ENCODE peak calls at places on chromosome 19, in eight cellular contexts. One of them, this sample, is unnamed.

GRCh38 chr19:35122687-35123551 is 7.3 kb downstream of the FXYD3 start:
- DNase-seq in sciatic nerve: no peak
- DNase-seq in stimulated activated CD4-positive, alpha-beta T cell treated with anti-CD3 and anti-CD28 coated beads, Interleukin-4, amount 100 ng/mL, for 1 hour: no peak
- DNase-seq in activated CD4-positive, alpha-beta T cell treated with anti-CD3 and anti-CD28 coated beads, Interleukin-2, amount 50 U/mL, for 48 hours: no peak
- DNase-seq in pancreas: no peak
- DNase-seq in omental fat pad: no peak
- DNase-seq in putamen: no peak
- DNase-seq in AG09309: no peak
- DNase-seq in this sample: no peak

GRCh38 chr19:24033308-24033961 is 53.6 kb upstream of the ZNF254 start:
- DNase-seq in sciatic nerve: peak
- DNase-seq in stimulated activated CD4-positive, alpha-beta T cell treated with anti-CD3 and anti-CD28 coated beads, Interleukin-4, amount 100 ng/mL, for 1 hour: peak
- DNase-seq in activated CD4-positive, alpha-beta T cell treated with anti-CD3 and anti-CD28 coated beads, Interleukin-2, amount 50 U/mL, for 48 hours: peak
- DNase-seq in pancreas: peak
- DNase-seq in omental fat pad: peak
- DNase-seq in putamen: peak
- DNase-seq in AG09309: peak
- DNase-seq in this sample: peak

GRCh38 chr19:15332311-15332996 is at the start of gene BRD4:
- DNase-seq in sciatic nerve: peak
- DNase-seq in stimulated activated CD4-positive, alpha-beta T cell treated with anti-CD3 and anti-CD28 coated beads, Interleukin-4, amount 100 ng/mL, for 1 hour: peak
- DNase-seq in activated CD4-positive, alpha-beta T cell treated with anti-CD3 and anti-CD28 coated beads, Interleukin-2, amount 50 U/mL, for 48 hours: peak
- DNase-seq in pancreas: peak
- DNase-seq in omental fat pad: no peak
- DNase-seq in putamen: peak
- DNase-seq in AG09309: no peak
- DNase-seq in this sample: peak

GRCh38 chr19:35272122-35272715 is 3.5 kb downstream of the USF2 start:
- DNase-seq in sciatic nerve: no peak
- DNase-seq in stimulated activated CD4-positive, alpha-beta T cell treated with anti-CD3 and anti-CD28 coated beads, Interleukin-4, amount 100 ng/mL, for 1 hour: no peak
- DNase-seq in activated CD4-positive, alpha-beta T cell treated with anti-CD3 and anti-CD28 coated beads, Interleukin-2, amount 50 U/mL, for 48 hours: no peak
- DNase-seq in pancreas: no peak
- DNase-seq in omental fat pad: no peak
- DNase-seq in putamen: no peak
- DNase-seq in AG09309: no peak
- DNase-seq in this sample: no peak

GRCh38 chr19:49324801-49325491 is at the start of gene SLC6A16:
- DNase-seq in sciatic nerve: no peak
- DNase-seq in stimulated activated CD4-positive, alpha-beta T cell treated with anti-CD3 and anti-CD28 coated beads, Interleukin-4, amount 100 ng/mL, for 1 hour: no peak
- DNase-seq in activated CD4-positive, alpha-beta T cell treated with anti-CD3 and anti-CD28 coated beads, Interleukin-2, amount 50 U/mL, for 48 hours: no peak
- DNase-seq in pancreas: no peak
- DNase-seq in omental fat pad: no peak
- DNase-seq in putamen: no peak
- DNase-seq in AG09309: no peak
- DNase-seq in this sample: no peak

GRCh38 chr19:38350883-38351282 is 15.3 kb downstream of the CATSPERG start:
- DNase-seq in sciatic nerve: no peak
- DNase-seq in stimulated activated CD4-positive, alpha-beta T cell treated with anti-CD3 and anti-CD28 coated beads, Interleukin-4, amount 100 ng/mL, for 1 hour: no peak
- DNase-seq in activated CD4-positive, alpha-beta T cell treated with anti-CD3 and anti-CD28 coated beads, Interleukin-2, amount 50 U/mL, for 48 hours: no peak
- DNase-seq in pancreas: no peak
- DNase-seq in omental fat pad: no peak
- DNase-seq in putamen: no peak
- DNase-seq in AG09309: no peak
- DNase-seq in this sample: no peak

GRCh38 chr19:29524201-29524911 is 1.4 kb upstream of the VSTM2B start:
- DNase-seq in sciatic nerve: no peak
- DNase-seq in stimulated activated CD4-positive, alpha-beta T cell treated with anti-CD3 and anti-CD28 coated beads, Interleukin-4, amount 100 ng/mL, for 1 hour: no peak
- DNase-seq in activated CD4-positive, alpha-beta T cell treated with anti-CD3 and anti-CD28 coated beads, Interleukin-2, amount 50 U/mL, for 48 hours: no peak
- DNase-seq in pancreas: no peak
- DNase-seq in omental fat pad: no peak
- DNase-seq in putamen: peak
- DNase-seq in AG09309: no peak
- DNase-seq in this sample: no peak

GRCh38 chr19:44644391-44645016 is 794 bp downstream of the PVR start:
- DNase-seq in sciatic nerve: no peak
- DNase-seq in stimulated activated CD4-positive, alpha-beta T cell treated with anti-CD3 and anti-CD28 coated beads, Interleukin-4, amount 100 ng/mL, for 1 hour: no peak
- DNase-seq in activated CD4-positive, alpha-beta T cell treated with anti-CD3 and anti-CD28 coated beads, Interleukin-2, amount 50 U/mL, for 48 hours: no peak
- DNase-seq in pancreas: peak
- DNase-seq in omental fat pad: no peak
- DNase-seq in putamen: no peak
- DNase-seq in AG09309: no peak
- DNase-seq in this sample: peak

GRCh38 chr19:39430675-39431593 is 4.8 kb downstream of the RPS16 start:
- DNase-seq in sciatic nerve: no peak
- DNase-seq in stimulated activated CD4-positive, alpha-beta T cell treated with anti-CD3 and anti-CD28 coated beads, Interleukin-4, amount 100 ng/mL, for 1 hour: peak
- DNase-seq in activated CD4-positive, alpha-beta T cell treated with anti-CD3 and anti-CD28 coated beads, Interleukin-2, amount 50 U/mL, for 48 hours: peak
- DNase-seq in pancreas: no peak
- DNase-seq in omental fat pad: no peak
- DNase-seq in putamen: no peak
- DNase-seq in AG09309: no peak
- DNase-seq in this sample: peak

GRCh38 chr19:33100894-33101644 is 20.1 kb downstream of the GPATCH1 start:
- DNase-seq in sciatic nerve: no peak
- DNase-seq in stimulated activated CD4-positive, alpha-beta T cell treated with anti-CD3 and anti-CD28 coated beads, Interleukin-4, amount 100 ng/mL, for 1 hour: no peak
- DNase-seq in activated CD4-positive, alpha-beta T cell treated with anti-CD3 and anti-CD28 coated beads, Interleukin-2, amount 50 U/mL, for 48 hours: no peak
- DNase-seq in pancreas: no peak
- DNase-seq in omental fat pad: no peak
- DNase-seq in putamen: no peak
- DNase-seq in AG09309: no peak
- DNase-seq in this sample: no peak

GRCh38 chr19:49846408-49846807 is 4.6 kb upstream of the PTOV1 start:
- DNase-seq in sciatic nerve: no peak
- DNase-seq in stimulated activated CD4-positive, alpha-beta T cell treated with anti-CD3 and anti-CD28 coated beads, Interleukin-4, amount 100 ng/mL, for 1 hour: no peak
- DNase-seq in activated CD4-positive, alpha-beta T cell treated with anti-CD3 and anti-CD28 coated beads, Interleukin-2, amount 50 U/mL, for 48 hours: no peak
- DNase-seq in pancreas: no peak
- DNase-seq in omental fat pad: no peak
- DNase-seq in putamen: no peak
- DNase-seq in AG09309: no peak
- DNase-seq in this sample: no peak

GRCh38 chr19:15161028-15161984 is 39.5 kb downstream of the NOTCH3 start:
- DNase-seq in sciatic nerve: no peak
- DNase-seq in stimulated activated CD4-positive, alpha-beta T cell treated with anti-CD3 and anti-CD28 coated beads, Interleukin-4, amount 100 ng/mL, for 1 hour: no peak
- DNase-seq in activated CD4-positive, alpha-beta T cell treated with anti-CD3 and anti-CD28 coated beads, Interleukin-2, amount 50 U/mL, for 48 hours: peak
- DNase-seq in pancreas: no peak
- DNase-seq in omental fat pad: no peak
- DNase-seq in putamen: no peak
- DNase-seq in AG09309: no peak
- DNase-seq in this sample: peak

GRCh38 chr19:29320076-29320475 is 107.1 kb upstream of the UQCRFS1 start:
- DNase-seq in sciatic nerve: no peak
- DNase-seq in stimulated activated CD4-positive, alpha-beta T cell treated with anti-CD3 and anti-CD28 coated beads, Interleukin-4, amount 100 ng/mL, for 1 hour: no peak
- DNase-seq in activated CD4-positive, alpha-beta T cell treated with anti-CD3 and anti-CD28 coated beads, Interleukin-2, amount 50 U/mL, for 48 hours: no peak
- DNase-seq in pancreas: no peak
- DNase-seq in omental fat pad: no peak
- DNase-seq in putamen: peak
- DNase-seq in AG09309: no peak
- DNase-seq in this sample: no peak

GRCh38 chr19:1851581-1852293 is 3.5 kb upstream of the REXO1 start:
- DNase-seq in sciatic nerve: no peak
- DNase-seq in stimulated activated CD4-positive, alpha-beta T cell treated with anti-CD3 and anti-CD28 coated beads, Interleukin-4, amount 100 ng/mL, for 1 hour: peak
- DNase-seq in activated CD4-positive, alpha-beta T cell treated with anti-CD3 and anti-CD28 coated beads, Interleukin-2, amount 50 U/mL, for 48 hours: peak
- DNase-seq in pancreas: no peak
- DNase-seq in omental fat pad: no peak
- DNase-seq in putamen: no peak
- DNase-seq in AG09309: no peak
- DNase-seq in this sample: peak

GRCh38 chr19:3692141-3693029 is 7.9 kb downstream of the PIP5K1C start:
- DNase-seq in sciatic nerve: no peak
- DNase-seq in stimulated activated CD4-positive, alpha-beta T cell treated with anti-CD3 and anti-CD28 coated beads, Interleukin-4, amount 100 ng/mL, for 1 hour: peak
- DNase-seq in activated CD4-positive, alpha-beta T cell treated with anti-CD3 and anti-CD28 coated beads, Interleukin-2, amount 50 U/mL, for 48 hours: peak
- DNase-seq in pancreas: no peak
- DNase-seq in omental fat pad: no peak
- DNase-seq in putamen: no peak
- DNase-seq in AG09309: no peak
- DNase-seq in this sample: no peak

GRCh38 chr19:13051581-13052165 is 51.0 kb downstream of the LYL1 start:
- DNase-seq in sciatic nerve: peak
- DNase-seq in stimulated activated CD4-positive, alpha-beta T cell treated with anti-CD3 and anti-CD28 coated beads, Interleukin-4, amount 100 ng/mL, for 1 hour: peak
- DNase-seq in activated CD4-positive, alpha-beta T cell treated with anti-CD3 and anti-CD28 coated beads, Interleukin-2, amount 50 U/mL, for 48 hours: peak
- DNase-seq in pancreas: peak
- DNase-seq in omental fat pad: no peak
- DNase-seq in putamen: no peak
- DNase-seq in AG09309: no peak
- DNase-seq in this sample: no peak

GRCh38 chr19:45424191-45425058 is 708 bp upstream of the ERCC1 start:
- DNase-seq in sciatic nerve: no peak
- DNase-seq in stimulated activated CD4-positive, alpha-beta T cell treated with anti-CD3 and anti-CD28 coated beads, Interleukin-4, amount 100 ng/mL, for 1 hour: peak
- DNase-seq in activated CD4-positive, alpha-beta T cell treated with anti-CD3 and anti-CD28 coated beads, Interleukin-2, amount 50 U/mL, for 48 hours: peak
- DNase-seq in pancreas: peak
- DNase-seq in omental fat pad: no peak
- DNase-seq in putamen: no peak
- DNase-seq in AG09309: peak
- DNase-seq in this sample: peak

GRCh38 chr19:54009440-54009839 is 18.0 kb downstream of the CACNG6 start:
- DNase-seq in sciatic nerve: no peak
- DNase-seq in stimulated activated CD4-positive, alpha-beta T cell treated with anti-CD3 and anti-CD28 coated beads, Interleukin-4, amount 100 ng/mL, for 1 hour: no peak
- DNase-seq in activated CD4-positive, alpha-beta T cell treated with anti-CD3 and anti-CD28 coated beads, Interleukin-2, amount 50 U/mL, for 48 hours: no peak
- DNase-seq in pancreas: no peak
- DNase-seq in omental fat pad: no peak
- DNase-seq in putamen: no peak
- DNase-seq in AG09309: no peak
- DNase-seq in this sample: no peak

GRCh38 chr19:17767559-17767958 is 16.3 kb downstream of the FCHO1 start:
- DNase-seq in sciatic nerve: no peak
- DNase-seq in stimulated activated CD4-positive, alpha-beta T cell treated with anti-CD3 and anti-CD28 coated beads, Interleukin-4, amount 100 ng/mL, for 1 hour: no peak
- DNase-seq in activated CD4-positive, alpha-beta T cell treated with anti-CD3 and anti-CD28 coated beads, Interleukin-2, amount 50 U/mL, for 48 hours: no peak
- DNase-seq in pancreas: no peak
- DNase-seq in omental fat pad: no peak
- DNase-seq in putamen: no peak
- DNase-seq in AG09309: no peak
- DNase-seq in this sample: no peak

GRCh38 chr19:11814707-11815050 is 606 bp downstream of the ZNF440 start:
- DNase-seq in sciatic nerve: no peak
- DNase-seq in stimulated activated CD4-positive, alpha-beta T cell treated with anti-CD3 and anti-CD28 coated beads, Interleukin-4, amount 100 ng/mL, for 1 hour: peak
- DNase-seq in activated CD4-positive, alpha-beta T cell treated with anti-CD3 and anti-CD28 coated beads, Interleukin-2, amount 50 U/mL, for 48 hours: no peak
- DNase-seq in pancreas: no peak
- DNase-seq in omental fat pad: no peak
- DNase-seq in putamen: no peak
- DNase-seq in AG09309: no peak
- DNase-seq in this sample: peak

GRCh38 chr19:23957660-23958281 is 43.1 kb downstream of the ZNF726 start:
- DNase-seq in sciatic nerve: no peak
- DNase-seq in stimulated activated CD4-positive, alpha-beta T cell treated with anti-CD3 and anti-CD28 coated beads, Interleukin-4, amount 100 ng/mL, for 1 hour: no peak
- DNase-seq in activated CD4-positive, alpha-beta T cell treated with anti-CD3 and anti-CD28 coated beads, Interleukin-2, amount 50 U/mL, for 48 hours: no peak
- DNase-seq in pancreas: no peak
- DNase-seq in omental fat pad: no peak
- DNase-seq in putamen: no peak
- DNase-seq in AG09309: peak
- DNase-seq in this sample: no peak

GRCh38 chr19:43802216-43802951 is at the start of gene LYPD5:
- DNase-seq in sciatic nerve: no peak
- DNase-seq in stimulated activated CD4-positive, alpha-beta T cell treated with anti-CD3 and anti-CD28 coated beads, Interleukin-4, amount 100 ng/mL, for 1 hour: no peak
- DNase-seq in activated CD4-positive, alpha-beta T cell treated with anti-CD3 and anti-CD28 coated beads, Interleukin-2, amount 50 U/mL, for 48 hours: no peak
- DNase-seq in pancreas: no peak
- DNase-seq in omental fat pad: no peak
- DNase-seq in putamen: no peak
- DNase-seq in AG09309: no peak
- DNase-seq in this sample: no peak

GRCh38 chr19:28519950-28520861 is 692.7 kb downstream of the UQCRFS1 start:
- DNase-seq in sciatic nerve: peak
- DNase-seq in stimulated activated CD4-positive, alpha-beta T cell treated with anti-CD3 and anti-CD28 coated beads, Interleukin-4, amount 100 ng/mL, for 1 hour: no peak
- DNase-seq in activated CD4-positive, alpha-beta T cell treated with anti-CD3 and anti-CD28 coated beads, Interleukin-2, amount 50 U/mL, for 48 hours: no peak
- DNase-seq in pancreas: peak
- DNase-seq in omental fat pad: no peak
- DNase-seq in putamen: peak
- DNase-seq in AG09309: no peak
- DNase-seq in this sample: no peak

GRCh38 chr19:39411006-39411831 is 1.2 kb upstream of the PLEKHG2 start:
- DNase-seq in sciatic nerve: peak
- DNase-seq in stimulated activated CD4-positive, alpha-beta T cell treated with anti-CD3 and anti-CD28 coated beads, Interleukin-4, amount 100 ng/mL, for 1 hour: no peak
- DNase-seq in activated CD4-positive, alpha-beta T cell treated with anti-CD3 and anti-CD28 coated beads, Interleukin-2, amount 50 U/mL, for 48 hours: peak
- DNase-seq in pancreas: peak
- DNase-seq in omental fat pad: no peak
- DNase-seq in putamen: no peak
- DNase-seq in AG09309: no peak
- DNase-seq in this sample: no peak

GRCh38 chr19:13794752-13795589 is at the start of gene ZSWIM4:
- DNase-seq in sciatic nerve: peak
- DNase-seq in stimulated activated CD4-positive, alpha-beta T cell treated with anti-CD3 and anti-CD28 coated beads, Interleukin-4, amount 100 ng/mL, for 1 hour: peak
- DNase-seq in activated CD4-positive, alpha-beta T cell treated with anti-CD3 and anti-CD28 coated beads, Interleukin-2, amount 50 U/mL, for 48 hours: peak
- DNase-seq in pancreas: peak
- DNase-seq in omental fat pad: peak
- DNase-seq in putamen: peak
- DNase-seq in AG09309: peak
- DNase-seq in this sample: peak

GRCh38 chr19:13028027-13028426 is 32.8 kb downstream of the NFIX start:
- DNase-seq in sciatic nerve: no peak
- DNase-seq in stimulated activated CD4-positive, alpha-beta T cell treated with anti-CD3 and anti-CD28 coated beads, Interleukin-4, amount 100 ng/mL, for 1 hour: no peak
- DNase-seq in activated CD4-positive, alpha-beta T cell treated with anti-CD3 and anti-CD28 coated beads, Interleukin-2, amount 50 U/mL, for 48 hours: no peak
- DNase-seq in pancreas: no peak
- DNase-seq in omental fat pad: no peak
- DNase-seq in putamen: no peak
- DNase-seq in AG09309: no peak
- DNase-seq in this sample: no peak

This sample was measured in GM13977.